ENCODE peak calls at places on chromosome 3, in six cellular contexts. One of them, this sample, is unnamed.

GRCh38 chr3:65672876-65673815 is 365.6 kb downstream of the MAGI1 start:
- DNase-seq in NCI-H1092 treated with DMSO at 0.1 percent for 48 hours: peak
- DNase-seq in CD4-positive, alpha-beta memory T cell: no peak
- DNase-seq in astrocyte of the spinal cord: peak
- DNase-seq in frontal cortex: peak
- DNase-seq in cardiac muscle cell: peak
- DNase-seq in this sample: peak

GRCh38 chr3:107668963-107669362 is 146.2 kb downstream of the BBX start:
- DNase-seq in NCI-H1092 treated with DMSO at 0.1 percent for 48 hours: no peak
- DNase-seq in cardiac muscle cell: no peak
- DNase-seq in frontal cortex: no peak
- DNase-seq in CD4-positive, alpha-beta memory T cell: no peak
- DNase-seq in astrocyte of the spinal cord: no peak
- DNase-seq in this sample: no peak

GRCh38 chr3:164940737-164941136 is 137.6 kb downstream of the SI start:
- DNase-seq in astrocyte of the spinal cord: peak
- DNase-seq in NCI-H1092 treated with DMSO at 0.1 percent for 48 hours: no peak
- DNase-seq in cardiac muscle cell: no peak
- DNase-seq in frontal cortex: no peak
- DNase-seq in CD4-positive, alpha-beta memory T cell: no peak
- DNase-seq in this sample: no peak

GRCh38 chr3:195394024-195394423 is 48.8 kb downstream of the ACAP2 start:
- DNase-seq in NCI-H1092 treated with DMSO at 0.1 percent for 48 hours: no peak
- DNase-seq in cardiac muscle cell: no peak
- DNase-seq in CD4-positive, alpha-beta memory T cell: no peak
- DNase-seq in astrocyte of the spinal cord: no peak
- DNase-seq in frontal cortex: no peak
- DNase-seq in this sample: no peak

GRCh38 chr3:61876797-61877196 is 315.4 kb downstream of the PTPRG start:
- DNase-seq in cardiac muscle cell: peak
- DNase-seq in CD4-positive, alpha-beta memory T cell: no peak
- DNase-seq in frontal cortex: no peak
- DNase-seq in astrocyte of the spinal cord: peak
- DNase-seq in NCI-H1092 treated with DMSO at 0.1 percent for 48 hours: no peak
- DNase-seq in this sample: no peak

GRCh38 chr3:30793755-30794154 is 100.7 kb downstream of the GADL1 start:
- DNase-seq in NCI-H1092 treated with DMSO at 0.1 percent for 48 hours: no peak
- DNase-seq in CD4-positive, alpha-beta memory T cell: no peak
- DNase-seq in cardiac muscle cell: no peak
- DNase-seq in astrocyte of the spinal cord: no peak
- DNase-seq in frontal cortex: no peak
- DNase-seq in this sample: no peak

GRCh38 chr3:126983653-126984390 is 907 bp downstream of the PLXNA1 start:
- DNase-seq in astrocyte of the spinal cord: peak
- DNase-seq in CD4-positive, alpha-beta memory T cell: peak
- DNase-seq in cardiac muscle cell: peak
- DNase-seq in NCI-H1092 treated with DMSO at 0.1 percent for 48 hours: no peak
- DNase-seq in frontal cortex: no peak
- DNase-seq in this sample: no peak

GRCh38 chr3:169264711-169265110 is 398.8 kb downstream of the MECOM start:
- DNase-seq in NCI-H1092 treated with DMSO at 0.1 percent for 48 hours: peak
- DNase-seq in CD4-positive, alpha-beta memory T cell: no peak
- DNase-seq in cardiac muscle cell: peak
- DNase-seq in astrocyte of the spinal cord: peak
- DNase-seq in frontal cortex: no peak
- DNase-seq in this sample: no peak

GRCh38 chr3:176514297-176514696 is 683.0 kb downstream of the TBL1XR1 start:
- DNase-seq in astrocyte of the spinal cord: peak
- DNase-seq in NCI-H1092 treated with DMSO at 0.1 percent for 48 hours: no peak
- DNase-seq in frontal cortex: no peak
- DNase-seq in cardiac muscle cell: peak
- DNase-seq in CD4-positive, alpha-beta memory T cell: no peak
- DNase-seq in this sample: no peak

GRCh38 chr3:47578119-47578630 is 490 bp downstream of the CSPG5 start:
- DNase-seq in cardiac muscle cell: no peak
- DNase-seq in frontal cortex: peak
- DNase-seq in astrocyte of the spinal cord: no peak
- DNase-seq in CD4-positive, alpha-beta memory T cell: peak
- DNase-seq in NCI-H1092 treated with DMSO at 0.1 percent for 48 hours: peak
- DNase-seq in this sample: no peak

GRCh38 chr3:150583028-150583427 is 20.1 kb upstream of the SELENOT start:
- DNase-seq in NCI-H1092 treated with DMSO at 0.1 percent for 48 hours: no peak
- DNase-seq in astrocyte of the spinal cord: no peak
- DNase-seq in cardiac muscle cell: no peak
- DNase-seq in frontal cortex: no peak
- DNase-seq in CD4-positive, alpha-beta memory T cell: no peak
- DNase-seq in this sample: no peak

GRCh38 chr3:116102037-116102436 is 343.2 kb downstream of the LSAMP start:
- DNase-seq in astrocyte of the spinal cord: no peak
- DNase-seq in CD4-positive, alpha-beta memory T cell: no peak
- DNase-seq in NCI-H1092 treated with DMSO at 0.1 percent for 48 hours: no peak
- DNase-seq in cardiac muscle cell: peak
- DNase-seq in frontal cortex: no peak
- DNase-seq in this sample: no peak

GRCh38 chr3:174247671-174248070 is 611.5 kb upstream of the NAALADL2 start:
- DNase-seq in cardiac muscle cell: no peak
- DNase-seq in astrocyte of the spinal cord: no peak
- DNase-seq in CD4-positive, alpha-beta memory T cell: no peak
- DNase-seq in NCI-H1092 treated with DMSO at 0.1 percent for 48 hours: no peak
- DNase-seq in frontal cortex: no peak
- DNase-seq in this sample: no peak

GRCh38 chr3:44992555-44993470 is 16.8 kb downstream of the EXOSC7 start:
- DNase-seq in NCI-H1092 treated with DMSO at 0.1 percent for 48 hours: no peak
- DNase-seq in cardiac muscle cell: peak
- DNase-seq in CD4-positive, alpha-beta memory T cell: no peak
- DNase-seq in frontal cortex: no peak
- DNase-seq in astrocyte of the spinal cord: peak
- DNase-seq in this sample: no peak

GRCh38 chr3:197522881-197523342 is 32.9 kb downstream of the BDH1 start:
- DNase-seq in astrocyte of the spinal cord: no peak
- DNase-seq in CD4-positive, alpha-beta memory T cell: no peak
- DNase-seq in cardiac muscle cell: peak
- DNase-seq in frontal cortex: no peak
- DNase-seq in NCI-H1092 treated with DMSO at 0.1 percent for 48 hours: no peak
- DNase-seq in this sample: no peak

GRCh38 chr3:151639096-151639740 is 94.5 kb upstream of the AADACL2 start:
- DNase-seq in CD4-positive, alpha-beta memory T cell: no peak
- DNase-seq in frontal cortex: no peak
- DNase-seq in cardiac muscle cell: no peak
- DNase-seq in NCI-H1092 treated with DMSO at 0.1 percent for 48 hours: no peak
- DNase-seq in astrocyte of the spinal cord: no peak
- DNase-seq in this sample: no peak

GRCh38 chr3:127784865-127785710 is 37.2 kb downstream of the MGLL start:
- DNase-seq in cardiac muscle cell: no peak
- DNase-seq in CD4-positive, alpha-beta memory T cell: no peak
- DNase-seq in NCI-H1092 treated with DMSO at 0.1 percent for 48 hours: peak
- DNase-seq in astrocyte of the spinal cord: no peak
- DNase-seq in frontal cortex: no peak
- DNase-seq in this sample: no peak

GRCh38 chr3:115961390-115961789 is 338.1 kb downstream of the GAP43 start:
- DNase-seq in cardiac muscle cell: no peak
- DNase-seq in frontal cortex: no peak
- DNase-seq in astrocyte of the spinal cord: no peak
- DNase-seq in CD4-positive, alpha-beta memory T cell: no peak
- DNase-seq in NCI-H1092 treated with DMSO at 0.1 percent for 48 hours: no peak
- DNase-seq in this sample: no peak

GRCh38 chr3:62876064-62876463 is 848 bp upstream of the CADPS start:
- DNase-seq in CD4-positive, alpha-beta memory T cell: no peak
- DNase-seq in frontal cortex: peak
- DNase-seq in astrocyte of the spinal cord: peak
- DNase-seq in cardiac muscle cell: peak
- DNase-seq in NCI-H1092 treated with DMSO at 0.1 percent for 48 hours: peak
- DNase-seq in this sample: peak

GRCh38 chr3:42025388-42026138 is 63.7 kb upstream of the ULK4 start:
- DNase-seq in CD4-positive, alpha-beta memory T cell: no peak
- DNase-seq in NCI-H1092 treated with DMSO at 0.1 percent for 48 hours: peak
- DNase-seq in cardiac muscle cell: peak
- DNase-seq in astrocyte of the spinal cord: peak
- DNase-seq in frontal cortex: peak
- DNase-seq in this sample: peak

GRCh38 chr3:126827121-126827520 is 123.1 kb downstream of the CHCHD6 start:
- DNase-seq in astrocyte of the spinal cord: no peak
- DNase-seq in frontal cortex: no peak
- DNase-seq in NCI-H1092 treated with DMSO at 0.1 percent for 48 hours: no peak
- DNase-seq in CD4-positive, alpha-beta memory T cell: no peak
- DNase-seq in cardiac muscle cell: peak
- DNase-seq in this sample: no peak

GRCh38 chr3:169604568-169604967 is 58.9 kb downstream of the MECOM start:
- DNase-seq in frontal cortex: no peak
- DNase-seq in astrocyte of the spinal cord: no peak
- DNase-seq in cardiac muscle cell: peak
- DNase-seq in NCI-H1092 treated with DMSO at 0.1 percent for 48 hours: no peak
- DNase-seq in CD4-positive, alpha-beta memory T cell: no peak
- DNase-seq in this sample: no peak